ENCODE peak calls at places on chromosomes 16 and 17, in eight cellular contexts. A is A549, B is transverse colon, K is cardiac muscle cell, J is PC-3, W is mucosa of descending colon, S is fibroblast of lung, I is MM.1S. T is an unnamed sample.

GRCh38 chr16:84199861-84200260 is 8.9 kb downstream of the ADAD2 start:
- DNase-seq in J (no peak), A (no peak), S (no peak), K (peak; percentile 11), B (no peak), I (no peak), W (peak; percentile 54), T (no peak)

GRCh38 chr17:17515921-17516295 is 19.7 kb upstream of the RASD1 start:
- DNase-seq in I (no peak), S (peak; percentile 84), J (peak; percentile 57), K (peak; percentile 40), W (peak; percentile 38), A (no peak), B (no peak), T (no peak)

GRCh38 chr17:60630352-60630751 is 30.4 kb downstream of the PPM1D start:
- DNase-seq in W (no peak), S (no peak), K (peak; percentile 63), I (no peak), B (peak; percentile 15), J (no peak), A (no peak), T (no peak)

GRCh38 chr16:8962393-8963009 is 1.2 kb downstream of the USP7 start:
- DNase-seq in S (no peak), I (peak; percentile 95), J (peak; percentile 8), B (peak; percentile 71), A (no peak), K (no peak), W (peak; percentile 76), T (peak; percentile 14)

GRCh38 chr17:37772982-37773381 is 28.1 kb upstream of the HNF1B start:
- DNase-seq in B (no peak), K (no peak), A (no peak), J (no peak), I (no peak), W (no peak), S (no peak), T (no peak)

GRCh38 chr17:40301315-40301714 is 7.7 kb upstream of the RARA start:
- DNase-seq in J (peak; percentile 25), I (no peak), S (no peak), B (peak; percentile 43), W (no peak), A (peak; percentile 46), K (no peak), T (no peak)

GRCh38 chr16:55559233-55559632 is 7.3 kb upstream of the CAPNS2 start:
- DNase-seq in B (no peak), W (no peak), J (no peak), A (no peak), K (peak; percentile 55), I (no peak), S (peak; percentile 71), T (no peak)

GRCh38 chr16:102060-102855 is 24.2 kb downstream of the MPG start:
- DNase-seq in S (peak; percentile 65), J (no peak), I (no peak), B (no peak), A (no peak), W (no peak), K (peak; percentile 73), T (no peak)

GRCh38 chr17:78839762-78840529 is 668 bp downstream of the USP36 start:
- DNase-seq in J (peak; percentile 43), K (peak; percentile 69), A (peak; percentile 58), S (peak; percentile 53), W (peak; percentile 79), I (peak; percentile 51), B (peak; percentile 60), T (no peak)

GRCh38 chr17:17129466-17129865 is 76.7 kb downstream of the PLD6 start:
- DNase-seq in J (peak; percentile 78), I (no peak), K (no peak), W (peak; percentile 18), S (no peak), A (no peak), B (no peak), T (no peak)

GRCh38 chr17:1714488-1714979 is 4.4 kb upstream of the TLCD2 start:
- DNase-seq in I (no peak), A (peak; percentile 97), W (peak; percentile 97), J (peak; percentile 93), B (peak; percentile 98), S (peak; percentile 97), K (peak; percentile 99), T (peak; percentile 58)

GRCh38 chr16:3138823-3139426 is 4.1 kb downstream of the ZNF213 start:
- DNase-seq in B (no peak), I (no peak), A (no peak), K (no peak), J (no peak), W (peak; percentile 31), S (no peak), T (no peak)

GRCh38 chr17:74325743-74326379 is at the start of gene KIF19:
- DNase-seq in A (no peak), B (peak; percentile 67), J (no peak), S (peak; percentile 17), K (peak; percentile 22), W (no peak), I (peak; percentile 39), T (no peak)

GRCh38 chr16:1761751-1762150 is 9.6 kb downstream of the NME3 start:
- DNase-seq in J (no peak), W (no peak), B (no peak), A (no peak), S (no peak), K (no peak), I (no peak), T (no peak)

GRCh38 chr17:78390241-78391050 is 12.0 kb downstream of the PGS1 start:
- DNase-seq in W (no peak), S (peak; percentile 99), I (no peak), J (peak; percentile 66), B (no peak), K (peak; percentile 91), A (peak; percentile 75), T (no peak)

GRCh38 chr17:78722101-78722761 is 59.8 kb downstream of the CYTH1 start:
- DNase-seq in A (no peak), S (no peak), I (peak; percentile 83), K (no peak), B (peak; percentile 63), J (no peak), W (no peak), T (no peak)

GRCh38 chr17:27244481-27245223 is 49.3 kb upstream of the WSB1 start:
- DNase-seq in B (peak; percentile 41), K (peak; percentile 99), A (peak; percentile 58), W (peak; percentile 70), S (peak; percentile 88), I (no peak), J (peak; percentile 68), T (no peak)

GRCh38 chr17:2042355-2042929 is 620 bp downstream of the OVCA2 start:
- DNase-seq in A (peak; percentile 61), J (no peak), K (peak; percentile 68), I (peak; percentile 23), S (no peak), B (no peak), W (no peak), T (no peak)

GRCh38 chr17:53278466-53278865 is 544.3 kb upstream of the KIF2B start:
- DNase-seq in B (no peak), A (no peak), K (no peak), W (no peak), J (no peak), I (no peak), S (no peak), T (no peak)
- H3K9me3 ChIP-seq in B (no peaks in the 10 kb centered on the region), A (no peaks in the 10 kb centered on the region), K (no peaks in the 10 kb centered on the region), W (no peaks in the 10 kb centered on the region), J (peaks cover 26% of the 10 kb centered on the region), I (no peaks in the 10 kb centered on the region), S (no peaks in the 10 kb centered on the region), T (no peaks in the 10 kb centered on the region)

DNA sequence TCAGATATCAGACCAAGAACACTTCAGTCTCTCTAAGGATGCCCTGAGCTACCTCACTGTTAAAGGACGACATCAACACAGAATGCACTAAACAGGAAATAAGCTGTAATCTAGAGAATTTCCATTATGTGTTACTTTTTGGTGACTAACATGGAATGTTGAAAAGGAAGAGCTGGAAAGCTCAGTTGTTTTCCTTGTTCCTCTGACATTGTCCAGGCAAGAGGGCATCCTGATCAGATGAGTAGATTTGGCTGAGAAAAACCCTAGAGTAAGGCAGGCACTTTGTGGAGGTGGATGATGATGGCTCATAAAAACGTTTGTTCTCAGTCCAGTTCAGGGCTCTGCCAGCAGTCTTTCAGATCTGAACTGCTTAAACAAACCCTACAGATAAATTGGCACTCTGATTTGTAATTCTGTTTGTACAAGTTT is 34.0 kb downstream of the DGKE start:
- DNase-seq in I (no peak), K (peak; percentile 56), J (no peak), S (peak; percentile 30), B (no peak), W (no peak), A (no peak), T (no peak)
- H3K9me3 ChIP-seq in I (no peaks in the 10 kb centered on the region), K (no peaks in the 10 kb centered on the region), J (no peaks in the 10 kb centered on the region), S (no peaks in the 10 kb centered on the region), B (no peaks in the 10 kb centered on the region), W (no peaks in the 10 kb centered on the region), A (no peaks in the 10 kb centered on the region), T (no peaks in the 10 kb centered on the region)

GRCh38 chr16:35639233-35640205 is 2180.1 kb downstream of the TP53TG3F start:
- DNase-seq in J (no peak), A (no peak), I (no peak), K (no peak), S (no peak), B (no peak), W (no peak), T (no peak)

GRCh38 chr16:35642322-35642835 is 2183.0 kb downstream of the TP53TG3F start:
- DNase-seq in W (no peak), A (no peak), S (no peak), B (no peak), J (no peak), K (no peak), I (no peak), T (no peak)

GRCh38 chr16:35636831-35637230 is 2177.4 kb downstream of the TP53TG3F start:
- DNase-seq in A (no peak), S (no peak), I (no peak), W (no peak), B (no peak), J (no peak), K (no peak), T (no peak)

DNA sequence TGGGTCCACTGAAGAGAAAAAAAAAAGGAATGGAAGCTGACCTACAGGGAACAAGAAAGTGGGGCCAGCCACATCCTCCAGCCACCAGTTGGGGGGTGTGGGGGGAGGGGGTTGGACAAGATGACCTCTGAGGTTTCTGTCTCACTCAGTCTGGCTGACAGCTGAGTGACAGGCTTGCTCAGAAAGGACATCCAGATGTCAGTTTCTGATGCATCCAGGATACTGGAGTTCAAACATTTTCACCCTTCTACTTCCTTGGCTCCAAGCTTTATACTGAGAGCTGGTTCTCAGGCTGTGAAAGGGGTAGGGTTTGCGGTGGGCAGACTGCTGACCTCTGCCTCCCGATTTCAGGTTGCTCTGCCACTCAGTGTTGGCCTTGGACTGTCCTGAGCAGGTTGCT is 2178.3 kb downstream of the TP53TG3F start:
- DNase-seq in K (no peak), A (no peak), S (no peak), W (no peak), B (no peak), I (no peak), J (no peak), T (no peak)
- H3K9me3 ChIP-seq in K (peaks cover 2% of the 10 kb centered on the region), A (no peaks in the 10 kb centered on the region), S (no peaks in the 10 kb centered on the region), W (peaks cover 74% of the 10 kb centered on the region), B (no peaks in the 10 kb centered on the region), I (no peaks in the 10 kb centered on the region), J (peaks cover 4% of the 10 kb centered on the region), T (no peaks in the 10 kb centered on the region)

DNA sequence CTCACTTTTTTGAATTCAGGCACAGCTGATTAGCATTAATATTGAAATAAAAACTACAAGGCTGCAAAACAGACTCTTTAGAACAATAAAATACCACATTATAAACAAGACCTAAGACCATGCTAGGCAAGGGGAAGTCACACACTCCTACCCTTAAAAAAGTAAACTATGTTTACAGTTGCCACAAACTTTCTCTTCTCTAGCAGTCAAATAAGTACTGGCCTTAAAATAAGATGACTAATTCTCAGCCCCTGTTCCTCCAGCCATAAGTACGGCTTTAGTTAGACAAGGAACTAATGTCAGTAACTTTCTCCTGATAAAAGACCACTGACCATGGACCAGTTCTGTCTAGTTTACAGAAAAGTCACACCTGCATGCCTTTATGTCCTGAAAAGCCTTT is 19.5 kb upstream of the CPHXL start:
- DNase-seq in J (no peak), B (no peak), W (no peak), I (no peak), S (no peak), K (no peak), A (no peak), T (no peak)
- H3K9me3 ChIP-seq in J (peaks cover 19% of the 10 kb centered on the region), B (peaks cover 6% of the 10 kb centered on the region), W (peaks cover 18% of the 10 kb centered on the region), I (no peaks in the 10 kb centered on the region), S (no peaks in the 10 kb centered on the region), K (peaks cover 9% of the 10 kb centered on the region), A (peaks cover 29% of the 10 kb centered on the region), T (no peaks in the 10 kb centered on the region)

T was measured in esophagus squamous epithelium.